ENCODE peak calls at places on chromosomes 12 and 14, in four cellular contexts. Y is H1; F is MM.1S; T is CD8-positive, alpha-beta T cell. B is an unnamed sample.

GRCh38 chr12:113980537-113981337 is 14.6 kb upstream of the RBM19 start:
- DNase-seq in Y (peak; percentile 36), F (peak; percentile 27), T (no peak), B (peak; percentile 52)

GRCh38 chr14:36791402-36791801 is 129.7 kb downstream of the PAX9 start:
- DNase-seq in Y (no peak), F (no peak), T (no peak), B (no peak)

GRCh38 chr14:22333408-22334274 is 255.4 kb downstream of the DAD1 start:
- DNase-seq in Y (no peak), F (no peak), T (no peak), B (peak; percentile 27)

GRCh38 chr14:106395460-106396050 is 869.2 kb downstream of the TMEM121 start:
- DNase-seq in Y (no peak), F (no peak), T (no peak), B (no peak)

GRCh38 chr12:89252284-89252683 is 100.0 kb downstream of the DUSP6 start:
- DNase-seq in Y (no peak), F (no peak), T (no peak), B (no peak)

GRCh38 chr12:68587448-68587873 is 23.2 kb upstream of the RAP1B start:
- DNase-seq in Y (no peak), F (no peak), T (peak; percentile 56), B (no peak)

GRCh38 chr12:48979602-48980388 is 1.7 kb downstream of the WNT1 start:
- DNase-seq in Y (no peak), F (no peak), T (peak; percentile 63), B (no peak)

GRCh38 chr14:85762523-85762922 is 232.6 kb downstream of the FLRT2 start:
- DNase-seq in Y (no peak), F (no peak), T (no peak), B (no peak)

GRCh38 chr12:5269846-5270245 is 162.1 kb upstream of the NTF3 start:
- DNase-seq in Y (no peak), F (no peak), T (no peak), B (no peak)

GRCh38 chr12:5267603-5268423 is 164.1 kb upstream of the NTF3 start:
- DNase-seq in Y (no peak), F (no peak), T (no peak), B (no peak)

GRCh38 chr12:5264006-5264405 is 167.9 kb upstream of the NTF3 start:
- DNase-seq in Y (no peak), F (no peak), T (no peak), B (no peak)

GRCh38 chr12:5272061-5272820 is 159.7 kb upstream of the NTF3 start:
- DNase-seq in Y (no peak), F (no peak), T (no peak), B (no peak)

GRCh38 chr12:5268424-5269210 is 163.3 kb upstream of the NTF3 start:
- DNase-seq in Y (no peak), F (no peak), T (no peak), B (no peak)
- TF ChIP-seq CTCF in Y (no peak), F (no peak), T (no peak), B (no peak)

GRCh38 chr14:68552597-68552996 is 240.3 kb downstream of the ZFP36L1 start:
- DNase-seq in Y (no peak), F (no peak), T (no peak), B (no peak)
- H3K4me1 ChIP-seq in Y (peaks cover 21% of the 10 kb centered on the region), F (peaks cover 8% of the 10 kb centered on the region), T (peaks cover 7% of the 10 kb centered on the region), B (peaks cover 1% of the 10 kb centered on the region)

GRCh38 chr12:130336723-130337475 is 788 bp upstream of the PIWIL1 start:
- DNase-seq in Y (no peak), F (no peak), T (no peak), B (no peak)
- H3K27me3 ChIP-seq in Y (peaks cover 8% of the 10 kb centered on the region), F (no peaks in the 10 kb centered on the region), T (no peaks in the 10 kb centered on the region), B (no peaks in the 10 kb centered on the region)

GRCh38 chr12:53683983-53684382 is 8.1 kb upstream of the ATP5MC2 start:
- DNase-seq in Y (no peak), F (no peak), T (no peak), B (no peak)

GRCh38 chr12:53683494-53683893 is 7.6 kb upstream of the ATP5MC2 start:
- DNase-seq in Y (no peak), F (no peak), T (no peak), B (no peak)

GRCh38 chr12:53684654-53685220 is 8.9 kb upstream of the ATP5MC2 start:
- DNase-seq in Y (no peak), F (no peak), T (no peak), B (no peak)

DNA sequence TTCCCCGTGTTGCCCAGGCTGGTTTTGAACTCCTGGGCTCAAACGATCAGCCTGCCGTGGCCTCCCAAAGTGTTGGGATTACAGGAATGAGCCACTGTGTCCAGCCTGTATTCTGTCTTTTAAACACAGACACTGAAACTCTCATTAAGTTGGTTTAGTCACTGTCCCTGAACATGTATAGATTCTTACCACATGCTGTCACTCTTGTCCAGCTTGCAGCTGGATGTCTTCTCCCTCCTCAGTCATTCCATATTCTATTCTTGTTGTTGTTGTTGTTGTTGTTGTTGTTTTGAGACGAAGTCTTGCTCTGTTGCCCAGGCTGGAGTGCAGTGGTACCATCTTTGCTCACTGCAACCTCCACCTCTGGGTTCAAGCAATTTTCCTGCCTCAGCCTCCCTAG is 12.3 kb upstream of the ATP5MC2 start:
- DNase-seq in Y (no peak), F (no peak), T (no peak), B (no peak)
- TF ChIP-seq CTCF in Y (no peak), F (no peak), T (no peak), B (no peak)

GRCh38 chr14:104977008-104977680 is 1.0 kb downstream of the AHNAK2 start:
- DNase-seq in Y (no peak), F (no peak), T (no peak), B (peak; percentile 31)
- H3K4me1 ChIP-seq in Y (peaks cover 11% of the 10 kb centered on the region), F (no peaks in the 10 kb centered on the region), T (peaks cover 8% of the 10 kb centered on the region), B (peaks cover 13% of the 10 kb centered on the region)

GRCh38 chr12:52692253-52692652 is 11.1 kb downstream of the KRT77 start:
- DNase-seq in Y (no peak), F (no peak), T (no peak), B (peak; percentile 41)
- H3K27me3 ChIP-seq in Y (peaks cover 17% of the 10 kb centered on the region), F (peaks cover 96% of the 10 kb centered on the region), T (no peaks in the 10 kb centered on the region), B (no peaks in the 10 kb centered on the region)

GRCh38 chr12:116773276-116773731 is 35.2 kb downstream of the RNFT2 start:
- DNase-seq in Y (no peak), F (no peak), T (no peak), B (peak; percentile 22)
- TF ChIP-seq CTCF in Y (peak; percentile 49), F (no peak), T (no peak), B (peak; percentile 20)

GRCh38 chr12:46559311-46559710 is 186.7 kb upstream of the SLC38A2 start:
- DNase-seq in Y (no peak), F (no peak), T (no peak), B (no peak)
- H3K4me1 ChIP-seq in Y (peaks cover 3% of the 10 kb centered on the region), F (peaks cover 47% of the 10 kb centered on the region), T (no peaks in the 10 kb centered on the region), B (peaks cover 21% of the 10 kb centered on the region)

B was measured in Caco-2.